ENCODE peak calls at places on chromosomes 7 and 10, in five cellular contexts. P is adrenal gland, U is spleen, C is fibroblast of the conjunctiva, S is neural progenitor cell. Y is an unnamed sample.

GRCh38 chr10:92240289-92241157 is 50.4 kb downstream of the CPEB3 start:
- DNase-seq in S (peak), P (peak), C (peak), U (peak), Y (peak)

GRCh38 chr10:15236340-15236739 is 67.8 kb upstream of the NMT2 start:
- DNase-seq in P (no peak), S (no peak), C (no peak), U (no peak), Y (no peak)

GRCh38 chr7:140197218-140197890 is 20.6 kb upstream of the KDM7A start:
- DNase-seq in P (no peak), C (no peak), U (no peak), S (no peak), Y (no peak)

GRCh38 chr10:69421611-69422308 is 5.0 kb upstream of the TACR2 start:
- DNase-seq in P (no peak), S (no peak), C (no peak), U (peak), Y (no peak)

GRCh38 chr10:24249829-24250415 is 41.0 kb downstream of the KIAA1217 start:
- DNase-seq in P (no peak), U (no peak), S (no peak), C (no peak), Y (no peak)

GRCh38 chr7:111132833-111133232 is 41.9 kb downstream of the LRRN3 start:
- DNase-seq in S (no peak), C (no peak), P (no peak), U (no peak), Y (no peak)

GRCh38 chr7:157089100-157089510 is 49.6 kb upstream of the UBE3C start:
- DNase-seq in S (no peak), C (no peak), P (no peak), U (peak), Y (no peak)

GRCh38 chr10:28722065-28722803 is 44.9 kb downstream of the BAMBI start:
- DNase-seq in S (peak), P (peak), C (no peak), U (peak), Y (no peak)

GRCh38 chr7:148334959-148335577 is 255.5 kb upstream of the C7orf33 start:
- DNase-seq in S (peak), U (no peak), C (peak), P (no peak), Y (no peak)

GRCh38 chr10:103888113-103888841 is 29.7 kb downstream of the STN1 start:
- DNase-seq in S (no peak), U (no peak), P (peak), C (peak), Y (peak)

GRCh38 chr7:39589323-39590111 is 23.3 kb downstream of the YAE1 start:
- DNase-seq in C (peak), U (no peak), S (peak), P (peak), Y (no peak)

Y was measured in NCI-H460.